ENCODE peak calls at places on chromosomes 13 and 19, in six cellular contexts. Y is left ventricle myocardium inferior, O is aorta, C is thoracic aorta, J is K562, W is mucosa of descending colon. I is an unnamed sample.

GRCh38 chr13:112652512-112653458 is 37.1 kb upstream of the ATP11A start:
- DNase-seq in O (no peak), C (no peak), J (no peak), W (no peak), Y (no peak), I (no peak)

GRCh38 chr19:13984875-13985741 is 21.0 kb downstream of the RFX1 start:
- DNase-seq in Y (no peak), C (no peak), W (no peak), O (no peak), J (no peak), I (no peak)

GRCh38 chr19:19399733-19400438 is 5.6 kb upstream of the GATAD2A start:
- DNase-seq in O (no peak), Y (no peak), J (no peak), W (no peak), C (no peak), I (no peak)

GRCh38 chr13:65889368-65889767 is 1340.8 kb downstream of the PCDH9 start:
- DNase-seq in J (no peak), C (no peak), O (no peak), W (no peak), Y (no peak), I (no peak)

GRCh38 chr13:113862766-113863510 is 938 bp downstream of the GAS6 start:
- DNase-seq in O (peak; percentile 81), J (peak; percentile 51), C (no peak), W (peak; percentile 72), Y (peak; percentile 68), I (peak; percentile 49)

GRCh38 chr13:67063036-67063435 is 167.1 kb downstream of the PCDH9 start:
- DNase-seq in W (no peak), O (no peak), C (no peak), Y (no peak), J (no peak), I (no peak)

GRCh38 chr19:53158119-53158656 is 665 bp downstream of the ZNF347 start:
- DNase-seq in W (peak; percentile 58), Y (peak; percentile 32), J (peak; percentile 42), O (peak; percentile 49), C (no peak), I (peak; percentile 56)

GRCh38 chr13:97434417-97435296 is 688 bp downstream of the RAP2A start:
- DNase-seq in W (peak; percentile 71), C (no peak), Y (peak; percentile 34), O (peak; percentile 62), J (no peak), I (peak; percentile 71)

GRCh38 chr19:10503002-10503789 is at the start of gene KEAP1:
- DNase-seq in J (peak; percentile 85), C (no peak), O (peak; percentile 66), Y (peak; percentile 45), W (peak; percentile 78), I (peak; percentile 38)

GRCh38 chr19:33740811-33741396 is 55.8 kb upstream of the KCTD15 start:
- DNase-seq in Y (no peak), C (no peak), O (no peak), W (no peak), J (peak; percentile 74), I (peak; percentile 88)

GRCh38 chr13:37138169-37138568 is 32.7 kb upstream of the CSNK1A1L start:
- DNase-seq in O (no peak), J (no peak), Y (no peak), C (no peak), W (no peak), I (no peak)

GRCh38 chr13:46598820-46599180 is 45.8 kb downstream of the LRCH1 start:
- DNase-seq in C (no peak), J (no peak), O (no peak), Y (no peak), W (no peak), I (no peak)

GRCh38 chr19:29678484-29679106 is 13.3 kb downstream of the PLEKHF1 start:
- DNase-seq in W (peak; percentile 49), Y (peak; percentile 86), O (peak; percentile 75), C (no peak), J (no peak), I (no peak)

GRCh38 chr19:11096210-11096841 is 7.1 kb downstream of the LDLR start:
- DNase-seq in Y (peak; percentile 68), O (peak; percentile 74), C (no peak), J (no peak), W (no peak), I (peak; percentile 85)

GRCh38 chr13:63420685-63421084 is 2005.0 kb upstream of the PCDH20 start:
- DNase-seq in J (no peak), Y (no peak), O (no peak), W (no peak), C (no peak), I (no peak)

GRCh38 chr19:32928806-32929205 is 43.0 kb downstream of the CEP89 start:
- DNase-seq in O (no peak), Y (no peak), C (no peak), J (no peak), W (no peak), I (no peak)

DNA sequence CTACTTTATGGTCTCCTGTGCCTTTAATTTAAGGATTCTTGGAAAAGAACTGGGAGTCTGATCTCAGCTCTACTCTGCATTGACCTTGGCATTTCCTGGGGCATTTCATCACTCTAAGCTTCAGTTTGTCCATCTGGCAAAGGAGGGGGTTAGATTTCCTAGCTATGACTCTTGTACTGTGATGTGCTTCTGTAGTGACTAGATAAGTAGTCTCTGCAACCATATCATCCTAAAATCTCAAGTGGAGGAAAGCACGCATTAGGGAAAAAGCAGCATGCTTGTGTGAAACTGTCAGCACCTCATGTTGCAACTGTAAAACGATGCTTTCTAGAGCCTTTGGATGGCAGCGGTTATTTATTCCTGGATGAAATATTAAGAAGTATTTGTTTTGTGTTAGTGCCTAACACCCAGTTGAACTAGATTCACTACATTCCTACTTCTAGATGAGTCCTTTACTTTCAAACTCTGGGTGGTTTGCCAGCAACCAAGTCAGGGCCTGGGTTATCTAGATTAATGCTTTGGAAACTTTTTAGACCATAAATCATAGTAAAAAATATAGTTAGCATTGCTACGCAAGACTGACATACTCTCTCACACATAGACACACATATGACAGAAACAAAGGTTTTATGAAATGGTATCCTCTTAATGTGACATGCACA is 6.8 kb downstream of the WDFY2 start:
- DNase-seq in Y (no peak), J (peak; percentile 10), W (no peak), O (no peak), C (no peak), I (peak; percentile 52)
- H3K4me3 ChIP-seq in Y (no peak overlapping the region), J (no peak overlapping the region), W (no peak overlapping the region), O (no peak overlapping the region), C (peak overlapping the region; percentile 21), I (no peak overlapping the region)

GRCh38 chr13:92682832-92683517 is 543.6 kb upstream of the GPC6 start:
- DNase-seq in J (peak; percentile 15), W (no peak), O (no peak), Y (no peak), C (no peak), I (no peak)

GRCh38 chr13:92671821-92672220 is 554.8 kb upstream of the GPC6 start:
- DNase-seq in J (no peak), O (no peak), C (no peak), W (no peak), Y (no peak), I (no peak)

GRCh38 chr13:92676246-92676645 is 550.4 kb upstream of the GPC6 start:
- DNase-seq in W (no peak), O (no peak), C (no peak), J (no peak), Y (no peak), I (no peak)

GRCh38 chr13:92681239-92681638 is 545.4 kb upstream of the GPC6 start:
- DNase-seq in J (no peak), Y (no peak), W (no peak), C (no peak), O (no peak), I (no peak)

DNA sequence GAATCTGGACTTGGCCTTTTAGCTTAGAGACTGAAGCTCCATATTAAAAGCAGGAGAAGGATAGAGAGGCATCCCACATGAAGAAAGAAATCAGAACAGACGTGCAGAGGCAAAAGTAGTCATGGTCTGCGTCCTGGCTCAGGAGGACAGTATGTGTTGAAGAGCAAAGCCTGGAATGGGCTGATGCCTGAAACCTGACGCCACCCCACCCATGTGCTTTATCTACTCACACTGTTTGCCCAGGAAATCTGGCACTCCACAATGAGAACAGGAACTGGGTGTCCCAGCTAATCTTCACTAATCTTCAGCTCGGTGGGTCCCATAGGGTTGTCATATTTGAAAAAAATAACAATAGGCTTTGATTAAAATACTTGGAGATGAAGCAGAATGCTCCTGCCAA is 549.0 kb upstream of the GPC6 start:
- DNase-seq in Y (no peak), W (no peak), O (no peak), J (no peak), C (no peak), I (no peak)
- H3K4me1 ChIP-seq in Y (no peaks in the 10 kb centered on the region), W (no peaks in the 10 kb centered on the region), O (no peaks in the 10 kb centered on the region), J (no peaks in the 10 kb centered on the region), C (no peaks in the 10 kb centered on the region), I (no peaks in the 10 kb centered on the region)

GRCh38 chr19:2846180-2846935 is 5.1 kb downstream of the ZNF555 start:
- DNase-seq in C (no peak), O (no peak), W (no peak), Y (no peak), J (no peak), I (no peak)

GRCh38 chr19:2850256-2850925 is 9.1 kb downstream of the ZNF555 start:
- DNase-seq in C (no peak), W (no peak), O (no peak), Y (no peak), J (no peak), I (no peak)

GRCh38 chr19:2847507-2847906 is 6.2 kb downstream of the ZNF555 start:
- DNase-seq in J (no peak), Y (no peak), W (no peak), C (no peak), O (no peak), I (no peak)

GRCh38 chr19:2845107-2845506 is 3.8 kb downstream of the ZNF555 start:
- DNase-seq in O (no peak), C (no peak), J (no peak), W (no peak), Y (no peak), I (no peak)

DNA sequence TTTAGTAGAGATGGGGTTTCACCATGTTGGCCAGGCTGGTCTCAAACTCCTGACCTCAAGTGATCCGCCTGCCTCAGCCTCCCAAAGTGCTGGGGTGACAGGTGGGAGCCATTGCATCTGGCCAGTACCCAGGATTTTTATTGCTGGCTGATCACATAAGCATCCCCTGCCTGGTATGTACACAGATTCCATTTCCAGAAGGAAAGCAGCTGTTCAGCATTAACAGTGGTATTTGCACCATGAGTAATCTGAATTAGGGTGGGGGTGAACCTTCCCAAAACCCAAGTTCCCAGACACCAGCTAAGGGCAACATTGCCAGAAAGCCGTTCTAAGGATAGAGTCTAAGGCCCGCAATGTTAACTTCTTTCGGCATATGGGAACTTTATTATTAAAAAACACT is 7.3 kb downstream of the ZNF555 start:
- DNase-seq in Y (no peak), C (no peak), W (no peak), O (no peak), J (no peak), I (no peak)
- H3K4me3 ChIP-seq in Y (no peak overlapping the region), C (no peak overlapping the region), W (no peak overlapping the region), O (no peak overlapping the region), J (no peak overlapping the region), I (no peak overlapping the region)

DNA sequence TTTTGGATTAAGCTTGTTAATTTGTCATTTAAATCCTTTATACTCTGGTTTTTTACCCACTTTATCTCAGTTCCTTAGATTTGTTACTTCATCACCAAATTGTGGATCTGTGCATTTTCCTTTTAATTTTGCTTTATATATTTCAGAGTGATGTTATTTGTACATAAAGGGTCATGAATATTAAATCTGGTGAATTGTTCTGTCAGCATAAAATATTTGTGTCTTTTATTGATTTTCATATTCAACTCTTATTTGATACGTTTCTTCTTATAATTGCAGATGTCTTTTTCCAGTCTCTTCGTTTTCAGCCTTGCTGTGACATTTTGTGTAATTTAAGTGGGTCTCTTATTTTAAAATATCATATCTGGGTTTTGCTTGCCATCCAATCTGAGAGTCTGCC is 4.7 kb downstream of the SETDB2 start:
- DNase-seq in C (no peak), Y (no peak), O (no peak), J (no peak), W (no peak), I (no peak)
- H3K4me1 ChIP-seq in C (peaks cover 41% of the 10 kb centered on the region), Y (peaks cover 50% of the 10 kb centered on the region), O (peaks cover 2% of the 10 kb centered on the region), J (no peaks in the 10 kb centered on the region), W (peaks cover 20% of the 10 kb centered on the region), I (peaks cover 8% of the 10 kb centered on the region)